ENCODE peak calls at places on chromosomes 12 and 14, in eight cellular contexts. One of them, this sample, is unnamed.

GRCh38 chr12:67764946-67765619 is 116.5 kb downstream of the DYRK2 start:
- DNase-seq in sigmoid colon: no peak
- DNase-seq in breast epithelium: no peak
- DNase-seq in transverse colon: no peak
- DNase-seq in Panc1: no peak
- DNase-seq in GM23338: no peak
- DNase-seq in endothelial cell of umbilical vein: no peak
- DNase-seq in HepG2: no peak
- DNase-seq in this sample: no peak

GRCh38 chr14:91195881-91196280 is 48.6 kb downstream of the GPR68 start:
- DNase-seq in transverse colon: no peak
- DNase-seq in breast epithelium: no peak
- DNase-seq in HepG2: no peak
- DNase-seq in GM23338: no peak
- DNase-seq in Panc1: no peak
- DNase-seq in sigmoid colon: no peak
- DNase-seq in endothelial cell of umbilical vein: no peak
- DNase-seq in this sample: no peak

GRCh38 chr12:25994252-25994651 is 35.8 kb downstream of the RASSF8 start:
- DNase-seq in breast epithelium: no peak
- DNase-seq in sigmoid colon: no peak
- DNase-seq in endothelial cell of umbilical vein: no peak
- DNase-seq in Panc1: no peak
- DNase-seq in HepG2: no peak
- DNase-seq in GM23338: no peak
- DNase-seq in transverse colon: no peak
- DNase-seq in this sample: no peak

GRCh38 chr14:88785911-88786310 is 6.8 kb downstream of the EML5 start:
- DNase-seq in transverse colon: no peak
- DNase-seq in endothelial cell of umbilical vein: no peak
- DNase-seq in GM23338: no peak
- DNase-seq in HepG2: no peak
- DNase-seq in Panc1: no peak
- DNase-seq in breast epithelium: no peak
- DNase-seq in sigmoid colon: no peak
- DNase-seq in this sample: no peak

GRCh38 chr14:24329736-24330135 is 5.1 kb downstream of the ADCY4 start:
- DNase-seq in GM23338: no peak
- DNase-seq in Panc1: no peak
- DNase-seq in transverse colon: peak
- DNase-seq in endothelial cell of umbilical vein: no peak
- DNase-seq in breast epithelium: no peak
- DNase-seq in HepG2: no peak
- DNase-seq in sigmoid colon: peak
- DNase-seq in this sample: no peak

GRCh38 chr12:86264451-86265328 is 8.5 kb upstream of the MGAT4C start:
- DNase-seq in breast epithelium: peak
- DNase-seq in transverse colon: peak
- DNase-seq in endothelial cell of umbilical vein: no peak
- DNase-seq in GM23338: peak
- DNase-seq in Panc1: no peak
- DNase-seq in HepG2: no peak
- DNase-seq in sigmoid colon: peak
- DNase-seq in this sample: no peak

GRCh38 chr12:45234134-45234865 is 18.4 kb downstream of the ANO6 start:
- DNase-seq in endothelial cell of umbilical vein: peak
- DNase-seq in sigmoid colon: peak
- DNase-seq in Panc1: peak
- DNase-seq in breast epithelium: no peak
- DNase-seq in HepG2: peak
- DNase-seq in transverse colon: no peak
- DNase-seq in GM23338: peak
- DNase-seq in this sample: peak

GRCh38 chr12:68440068-68440581 is 108.0 kb upstream of the MDM1 start:
- DNase-seq in sigmoid colon: no peak
- DNase-seq in HepG2: no peak
- DNase-seq in endothelial cell of umbilical vein: no peak
- DNase-seq in breast epithelium: no peak
- DNase-seq in GM23338: no peak
- DNase-seq in Panc1: no peak
- DNase-seq in transverse colon: no peak
- DNase-seq in this sample: no peak

DNA sequence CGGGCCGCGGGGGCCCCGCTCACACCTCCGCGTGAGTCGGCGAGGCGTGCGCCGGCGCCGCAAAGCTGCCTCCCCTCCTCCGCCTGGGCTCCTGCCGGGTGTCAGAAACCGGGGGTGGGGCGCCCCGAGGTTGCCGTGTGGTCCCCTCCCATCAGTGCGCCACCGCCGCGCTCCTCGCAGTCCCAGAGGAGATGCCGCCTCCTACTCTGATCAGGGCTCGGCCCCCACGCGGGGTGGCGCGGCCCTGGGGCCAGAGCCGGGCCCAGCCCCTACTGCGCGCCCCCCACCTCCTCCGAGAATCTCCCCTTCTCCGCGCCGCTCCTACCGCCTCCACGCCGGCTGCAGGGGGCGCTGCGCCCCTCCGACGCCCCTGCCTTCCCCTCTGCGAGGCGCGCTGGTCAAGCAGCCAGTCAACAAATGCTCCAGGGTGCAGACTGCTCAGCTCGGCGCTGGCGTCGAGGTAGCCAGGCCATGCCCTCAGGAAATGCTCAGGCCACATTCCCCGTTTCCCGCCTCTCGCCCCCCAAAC is 467 bp upstream of the JAG2 start:
- DNase-seq in endothelial cell of umbilical vein: peak
- DNase-seq in transverse colon: no peak
- DNase-seq in Panc1: no peak
- DNase-seq in HepG2: no peak
- DNase-seq in GM23338: peak
- DNase-seq in sigmoid colon: no peak
- DNase-seq in breast epithelium: no peak
- DNase-seq in this sample: no peak
- H3K4me3 ChIP-seq in endothelial cell of umbilical vein: peak
- H3K4me3 ChIP-seq in transverse colon: peak
- H3K4me3 ChIP-seq in Panc1: peak
- H3K4me3 ChIP-seq in HepG2: peak
- H3K4me3 ChIP-seq in GM23338: peak
- H3K4me3 ChIP-seq in sigmoid colon: no peak
- H3K4me3 ChIP-seq in breast epithelium: peak
- H3K4me3 ChIP-seq in this sample: peak

GRCh38 chr14:34030864-34031263 is 80.0 kb upstream of the EGLN3 start:
- DNase-seq in breast epithelium: no peak
- DNase-seq in endothelial cell of umbilical vein: no peak
- DNase-seq in Panc1: no peak
- DNase-seq in sigmoid colon: no peak
- DNase-seq in transverse colon: peak
- DNase-seq in HepG2: no peak
- DNase-seq in GM23338: no peak
- DNase-seq in this sample: no peak

GRCh38 chr14:34032720-34033119 is 81.8 kb upstream of the EGLN3 start:
- DNase-seq in breast epithelium: no peak
- DNase-seq in HepG2: no peak
- DNase-seq in Panc1: no peak
- DNase-seq in transverse colon: no peak
- DNase-seq in GM23338: no peak
- DNase-seq in sigmoid colon: no peak
- DNase-seq in endothelial cell of umbilical vein: no peak
- DNase-seq in this sample: no peak

GRCh38 chr14:34027130-34027989 is 76.5 kb upstream of the EGLN3 start:
- DNase-seq in endothelial cell of umbilical vein: no peak
- DNase-seq in sigmoid colon: no peak
- DNase-seq in Panc1: no peak
- DNase-seq in HepG2: no peak
- DNase-seq in transverse colon: no peak
- DNase-seq in GM23338: no peak
- DNase-seq in breast epithelium: no peak
- DNase-seq in this sample: no peak

GRCh38 chr14:34027990-34028490 is 77.2 kb upstream of the EGLN3 start:
- DNase-seq in breast epithelium: no peak
- DNase-seq in HepG2: no peak
- DNase-seq in Panc1: no peak
- DNase-seq in sigmoid colon: no peak
- DNase-seq in GM23338: no peak
- DNase-seq in transverse colon: no peak
- DNase-seq in endothelial cell of umbilical vein: no peak
- DNase-seq in this sample: no peak

GRCh38 chr14:34029921-34030334 is 79.1 kb upstream of the EGLN3 start:
- DNase-seq in Panc1: no peak
- DNase-seq in HepG2: no peak
- DNase-seq in sigmoid colon: peak
- DNase-seq in GM23338: peak
- DNase-seq in breast epithelium: no peak
- DNase-seq in transverse colon: peak
- DNase-seq in endothelial cell of umbilical vein: no peak
- DNase-seq in this sample: no peak
- TF ChIP-seq POLR2AphosphoS5 in Panc1: no peak
- TF ChIP-seq POLR2AphosphoS5 in HepG2: no peak
- TF ChIP-seq POLR2AphosphoS5 in sigmoid colon: peak
- TF ChIP-seq POLR2AphosphoS5 in GM23338: no peak
- TF ChIP-seq POLR2AphosphoS5 in breast epithelium: no peak
- TF ChIP-seq POLR2AphosphoS5 in transverse colon: no peak
- TF ChIP-seq POLR2AphosphoS5 in endothelial cell of umbilical vein: no peak
- TF ChIP-seq POLR2AphosphoS5 in this sample: no peak

DNA sequence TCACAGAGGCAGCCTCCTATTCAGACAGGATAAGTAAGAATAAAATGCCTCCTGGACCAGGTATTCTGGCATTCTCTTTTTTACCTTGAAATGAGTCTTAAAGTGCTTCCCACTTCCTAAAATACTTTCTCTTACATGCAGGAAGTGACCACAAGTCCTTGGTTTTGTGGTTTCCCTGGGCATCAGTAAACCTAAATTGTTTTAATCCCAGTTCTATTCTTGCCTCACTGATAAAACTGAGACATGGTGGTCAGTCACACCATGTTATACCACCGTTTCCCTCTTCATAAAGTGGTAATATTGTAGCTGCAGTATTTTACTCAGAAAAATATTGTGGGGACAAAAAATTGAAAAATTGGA is 1.2 kb upstream of the SALL2 start:
- DNase-seq in endothelial cell of umbilical vein: no peak
- DNase-seq in GM23338: no peak
- DNase-seq in transverse colon: no peak
- DNase-seq in breast epithelium: no peak
- DNase-seq in HepG2: no peak
- DNase-seq in sigmoid colon: no peak
- DNase-seq in Panc1: no peak
- DNase-seq in this sample: no peak
- H3K4me3 ChIP-seq in endothelial cell of umbilical vein: no peak
- H3K4me3 ChIP-seq in GM23338: peak
- H3K4me3 ChIP-seq in transverse colon: no peak
- H3K4me3 ChIP-seq in breast epithelium: peak
- H3K4me3 ChIP-seq in HepG2: peak
- H3K4me3 ChIP-seq in sigmoid colon: no peak
- H3K4me3 ChIP-seq in Panc1: no peak
- H3K4me3 ChIP-seq in this sample: no peak

GRCh38 chr14:81353691-81354323 is 46.3 kb downstream of the STON2 start:
- DNase-seq in Panc1: no peak
- DNase-seq in breast epithelium: no peak
- DNase-seq in HepG2: no peak
- DNase-seq in GM23338: peak
- DNase-seq in transverse colon: no peak
- DNase-seq in endothelial cell of umbilical vein: no peak
- DNase-seq in sigmoid colon: no peak
- DNase-seq in this sample: no peak

GRCh38 chr14:81348086-81348485 is 52.0 kb downstream of the STON2 start:
- DNase-seq in GM23338: no peak
- DNase-seq in Panc1: no peak
- DNase-seq in breast epithelium: no peak
- DNase-seq in sigmoid colon: no peak
- DNase-seq in endothelial cell of umbilical vein: no peak
- DNase-seq in HepG2: no peak
- DNase-seq in transverse colon: no peak
- DNase-seq in this sample: no peak

GRCh38 chr14:81352413-81352812 is 47.7 kb downstream of the STON2 start:
- DNase-seq in GM23338: no peak
- DNase-seq in Panc1: no peak
- DNase-seq in breast epithelium: no peak
- DNase-seq in sigmoid colon: no peak
- DNase-seq in HepG2: no peak
- DNase-seq in transverse colon: no peak
- DNase-seq in endothelial cell of umbilical vein: no peak
- DNase-seq in this sample: no peak

GRCh38 chr14:81351205-81351604 is 48.9 kb downstream of the STON2 start:
- DNase-seq in transverse colon: no peak
- DNase-seq in Panc1: no peak
- DNase-seq in breast epithelium: no peak
- DNase-seq in endothelial cell of umbilical vein: no peak
- DNase-seq in GM23338: no peak
- DNase-seq in HepG2: no peak
- DNase-seq in sigmoid colon: no peak
- DNase-seq in this sample: no peak

DNA sequence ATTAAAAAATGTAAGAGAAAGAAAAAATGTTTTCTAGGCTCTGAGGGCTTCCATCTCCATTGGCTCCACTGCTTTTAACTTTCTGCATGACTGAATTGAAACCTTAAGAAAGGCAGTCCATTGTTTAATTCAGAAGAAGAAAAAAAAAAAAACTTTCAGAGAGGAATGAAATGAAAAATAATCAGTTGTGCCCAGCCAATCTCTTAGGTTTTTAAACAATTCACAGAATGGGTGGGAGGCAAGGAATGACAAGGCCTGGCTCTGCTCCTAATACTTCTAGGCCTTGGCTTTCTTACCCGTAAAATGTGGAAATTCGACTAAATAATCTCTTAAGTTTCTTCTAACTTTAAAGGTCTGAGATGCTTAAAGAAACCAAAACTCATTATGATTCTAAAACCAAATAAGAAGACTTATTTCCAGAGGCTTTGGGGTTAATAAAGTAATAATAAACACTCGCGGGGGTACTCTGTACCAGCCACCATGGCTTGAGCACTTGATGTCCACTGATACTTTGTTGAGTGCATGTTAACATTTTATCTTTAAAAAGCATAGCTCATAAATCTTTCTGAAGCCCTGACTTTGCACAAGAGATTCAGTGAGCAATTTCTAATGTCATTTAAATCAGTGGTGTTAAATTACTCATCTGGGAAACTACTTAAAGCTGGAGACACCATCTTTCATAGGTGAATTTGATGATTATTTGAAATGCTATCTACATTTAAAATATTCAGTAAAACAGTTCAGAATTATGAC is 49.6 kb downstream of the STON2 start:
- DNase-seq in GM23338: no peak
- DNase-seq in Panc1: no peak
- DNase-seq in sigmoid colon: no peak
- DNase-seq in transverse colon: no peak
- DNase-seq in HepG2: no peak
- DNase-seq in endothelial cell of umbilical vein: no peak
- DNase-seq in breast epithelium: no peak
- DNase-seq in this sample: no peak
- TF ChIP-seq POLR2AphosphoS5 in GM23338: no peak
- TF ChIP-seq POLR2AphosphoS5 in Panc1: no peak
- TF ChIP-seq POLR2AphosphoS5 in sigmoid colon: no peak
- TF ChIP-seq POLR2AphosphoS5 in transverse colon: no peak
- TF ChIP-seq POLR2AphosphoS5 in HepG2: no peak
- TF ChIP-seq POLR2AphosphoS5 in endothelial cell of umbilical vein: no peak
- TF ChIP-seq POLR2AphosphoS5 in breast epithelium: no peak
- TF ChIP-seq POLR2AphosphoS5 in this sample: no peak